ENCODE peak calls at places on chromosomes 5 and 9, in ten cellular contexts. F, R, C, M, S, E, T, N, Z and D are unnamed samples.
A peak's percentile ranks its signal among the peaks of the same experiment; 100 is the strongest.

GRCh38 chr9:98808411-98808815 is 943 bp downstream of the GALNT12 start:
- DNase-seq in T (no peak), S (no peak), E (peak; percentile 93), Z (no peak), N (no peak), C (no peak), F (peak; percentile 75), R (no peak), M (no peak), D (no peak)

GRCh38 chr5:1086137-1086536 is 25.7 kb downstream of the SLC12A7 start:
- DNase-seq in R (no peak), M (no peak), C (no peak), T (no peak), F (no peak), N (no peak), E (no peak), S (no peak), Z (no peak), D (no peak)

GRCh38 chr9:116096046-116096445 is 57.5 kb upstream of the PAPPA start:
- DNase-seq in F (no peak), R (no peak), T (no peak), N (no peak), S (peak; percentile 38), M (no peak), Z (no peak), E (no peak), C (no peak), D (no peak)

GRCh38 chr9:74940600-74940999 is 12.1 kb downstream of the C9orf40 start:
- DNase-seq in F (no peak), R (no peak), Z (no peak), S (peak; percentile 12), M (no peak), C (no peak), N (no peak), E (peak; percentile 18), T (no peak), D (no peak)

GRCh38 chr5:76604838-76605237 is 18.4 kb downstream of the F2RL2 start:
- DNase-seq in N (no peak), Z (no peak), R (no peak), F (no peak), S (peak; percentile 64), T (no peak), M (no peak), E (no peak), C (no peak), D (no peak)

GRCh38 chr9:87389936-87390335 is 107.7 kb upstream of the DAPK1 start:
- DNase-seq in S (no peak), Z (no peak), N (no peak), T (no peak), C (no peak), M (no peak), E (no peak), F (no peak), R (no peak), D (no peak)

GRCh38 chr9:83623634-83623991 is 670 bp downstream of the IDNK start:
- DNase-seq in T (no peak), F (no peak), E (no peak), Z (no peak), N (no peak), M (no peak), S (no peak), C (no peak), R (no peak), D (no peak)

GRCh38 chr9:126000731-126001580 is 253.8 kb downstream of the PBX3 start:
- DNase-seq in Z (no peak), E (no peak), T (no peak), M (no peak), N (no peak), F (peak; percentile 48), C (no peak), R (no peak), S (no peak), D (peak; percentile 26)

GRCh38 chr9:111662851-111663823 is 1.7 kb downstream of the GNG10 start:
- DNase-seq in T (peak; percentile 25), N (no peak), Z (no peak), S (no peak), R (no peak), E (no peak), C (no peak), M (peak; percentile 13), F (no peak), D (no peak)

GRCh38 chr9:133825555-133826198 is 87.5 kb upstream of the SARDH start:
- DNase-seq in E (no peak), M (no peak), C (no peak), S (peak; percentile 90), T (no peak), N (no peak), Z (no peak), R (no peak), F (no peak), D (no peak)

GRCh38 chr9:135046156-135047025 is 41.1 kb upstream of the OLFM1 start:
- DNase-seq in S (no peak), C (no peak), N (no peak), T (no peak), E (no peak), M (no peak), F (peak; percentile 40), R (no peak), Z (no peak), D (no peak)

GRCh38 chr9:135043345-135043744 is 44.1 kb upstream of the OLFM1 start:
- DNase-seq in M (no peak), Z (no peak), T (no peak), N (no peak), E (no peak), F (peak; percentile 5), C (no peak), S (no peak), R (no peak), D (no peak)

GRCh38 chr9:135047026-135047350 is 40.5 kb upstream of the OLFM1 start:
- DNase-seq in S (no peak), N (no peak), Z (no peak), T (no peak), E (no peak), M (no peak), R (no peak), F (peak; percentile 56), C (no peak), D (no peak)

GRCh38 chr9:135047521-135047920 is 39.9 kb upstream of the OLFM1 start:
- DNase-seq in E (no peak), Z (no peak), F (no peak), N (no peak), R (no peak), S (no peak), M (no peak), C (no peak), T (no peak), D (no peak)

DNA sequence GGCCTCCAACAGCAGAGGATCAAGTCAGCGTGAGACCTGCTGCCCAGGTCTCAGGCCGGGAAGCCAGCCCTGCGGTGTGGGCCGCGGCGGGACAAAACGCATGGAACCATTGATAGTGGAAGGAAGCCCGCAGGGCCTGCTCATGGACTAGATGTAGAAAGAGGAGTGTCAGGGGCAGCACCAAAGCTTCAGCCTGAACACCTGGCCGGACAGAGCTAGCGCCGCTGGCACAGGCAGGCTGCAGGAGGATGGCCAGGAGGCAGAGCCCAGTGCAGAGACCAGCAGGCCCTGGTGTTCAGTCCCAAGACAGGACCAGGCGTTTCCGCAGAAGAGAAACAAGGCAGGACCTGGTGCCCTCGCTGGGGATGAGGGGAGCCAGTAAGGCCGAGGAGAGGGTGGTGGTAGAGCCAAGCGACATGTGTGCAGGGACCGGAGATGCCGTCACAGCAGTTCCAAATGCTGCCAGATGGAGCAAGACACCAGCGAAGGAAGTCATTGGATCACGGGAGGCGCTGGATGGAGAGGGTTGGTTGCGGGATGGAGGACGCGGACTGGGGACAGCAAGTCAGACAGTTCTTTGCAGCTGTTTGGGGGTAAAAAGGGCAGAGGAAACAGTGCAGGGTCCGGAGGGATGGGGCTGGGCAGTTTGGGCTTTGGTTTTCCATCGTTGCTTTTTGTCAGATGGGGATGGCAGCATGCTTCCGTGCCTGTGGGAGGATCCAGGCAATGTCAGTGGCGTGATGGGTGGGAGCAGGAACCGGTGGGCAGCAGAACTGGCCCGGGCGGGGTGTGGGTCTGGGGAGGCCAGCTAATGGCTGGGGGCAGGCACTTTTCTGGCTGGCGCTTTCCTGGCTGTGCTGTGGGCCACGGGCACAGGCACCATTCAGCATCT is 42.0 kb upstream of the OLFM1 start:
- DNase-seq in F (peak; percentile 48), R (no peak), T (no peak), E (no peak), M (no peak), Z (no peak), C (no peak), N (no peak), S (no peak), D (no peak)
- H3K4me3 ChIP-seq in F (no peak overlapping the region), R (no peak overlapping the region), T (no peak overlapping the region), E (no peak overlapping the region), M (no peak overlapping the region), Z (no peak overlapping the region), C (no peak overlapping the region), N (no peak overlapping the region), S (no peak overlapping the region), D (no peak overlapping the region)

DNA sequence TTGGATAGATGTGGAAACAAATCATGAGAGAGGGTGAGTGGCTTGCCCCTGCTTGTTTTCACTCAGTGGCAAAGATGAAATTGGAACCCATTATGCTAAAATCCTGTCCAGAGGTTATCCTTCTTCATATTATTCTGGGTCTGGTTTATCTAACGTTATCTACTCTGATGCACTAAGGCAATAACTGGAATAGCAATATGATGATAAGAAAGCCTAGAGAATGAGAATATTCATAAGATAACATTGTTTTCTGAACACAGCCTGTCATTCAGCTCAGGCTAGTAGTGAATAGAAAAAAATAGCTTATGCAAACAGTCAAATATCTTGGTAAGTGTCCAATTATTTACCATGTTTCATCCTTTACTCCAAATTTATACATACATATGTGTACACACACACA is 132.0 kb upstream of the C6 start:
- DNase-seq in F (no peak), M (no peak), N (no peak), R (no peak), Z (no peak), T (no peak), E (no peak), S (no peak), C (no peak), D (no peak)
- H3K9me3 ChIP-seq in F (no peaks in the 10 kb centered on the region), M (no peaks in the 10 kb centered on the region), N (no peaks in the 10 kb centered on the region), R (no peaks in the 10 kb centered on the region), Z (no peaks in the 10 kb centered on the region), T (no peaks in the 10 kb centered on the region), E (no peaks in the 10 kb centered on the region), S (no peaks in the 10 kb centered on the region), C (no peaks in the 10 kb centered on the region), D (no peaks in the 10 kb centered on the region)

DNA sequence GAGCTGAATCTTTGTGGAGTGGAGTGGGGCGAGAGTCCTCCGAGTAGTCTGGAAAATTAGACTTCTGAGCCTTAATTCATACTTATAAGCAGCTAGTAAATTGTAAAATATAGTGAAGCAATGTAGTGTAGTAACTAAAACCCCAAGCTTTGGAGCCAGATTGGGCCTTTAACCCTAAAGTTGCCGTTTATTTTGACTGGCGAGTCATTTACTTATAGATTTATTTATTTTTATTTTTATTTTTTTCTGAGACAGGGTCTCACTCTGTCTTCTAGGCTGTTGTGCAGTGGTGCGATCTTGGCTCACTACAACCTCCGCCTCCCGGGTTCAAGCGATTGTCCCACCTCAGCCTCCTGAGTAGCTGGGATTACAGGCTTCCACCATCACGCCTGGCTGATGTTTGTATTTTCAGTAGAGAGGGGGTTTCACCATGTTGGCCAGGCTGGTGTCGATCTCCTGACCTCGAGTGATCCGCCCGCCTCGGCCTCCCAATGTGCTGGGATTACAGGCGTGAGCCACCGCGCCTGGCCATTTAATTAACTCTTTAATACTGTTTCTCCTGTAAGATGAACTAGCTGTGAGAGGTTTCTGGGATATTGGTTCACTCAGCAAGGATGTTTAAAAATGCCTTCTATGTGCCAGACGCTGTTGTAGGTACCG is 687 bp upstream of the RPS23 start:
- DNase-seq in E (no peak), C (no peak), T (no peak), N (no peak), R (no peak), F (no peak), M (no peak), Z (no peak), S (no peak), D (peak; percentile 54)
- H3K4me1 ChIP-seq in E (peaks cover 24% of the 10 kb centered on the region), C (peaks cover 5% of the 10 kb centered on the region), T (no peaks in the 10 kb centered on the region), N (peaks cover 19% of the 10 kb centered on the region), R (no peaks in the 10 kb centered on the region), F (peaks cover 20% of the 10 kb centered on the region), M (peaks cover 12% of the 10 kb centered on the region), Z (peaks cover 7% of the 10 kb centered on the region), S (no peaks in the 10 kb centered on the region), D (peaks cover 10% of the 10 kb centered on the region)

GRCh38 chr9:95502248-95502647 is 14.5 kb downstream of the PTCH1 start:
- DNase-seq in R (no peak), E (no peak), N (no peak), S (no peak), Z (no peak), C (no peak), T (no peak), M (no peak), F (no peak), D (no peak)
- H3K4me3 ChIP-seq in R (no peak overlapping the region), E (no peak overlapping the region), N (no peak overlapping the region), S (no peak overlapping the region), Z (no peak overlapping the region), C (no peak overlapping the region), T (no peak overlapping the region), M (no peak overlapping the region), F (no peak overlapping the region), D (no peak overlapping the region)